ENCODE peak calls at places on chromosomes 7 and 10, in nine cellular contexts. L is transverse colon, E is IMR-90, K is esophagus muscularis mucosa, H is suprapubic skin, Z is heart left ventricle, F is osteoblast, T is cardiac muscle cell, I is ascending aorta. V is an unnamed sample.
A peak's percentile ranks its signal among the peaks of the same experiment; 100 is the strongest.

GRCh38 chr7:87899258-87899657 is 23.0 kb downstream of the DBF4 start:
- DNase-seq in L (no peak), H (no peak), E (no peak), T (no peak), I (no peak), F (no peak), K (no peak), Z (no peak), V (no peak)

GRCh38 chr7:6147627-6148026 is 116.5 kb downstream of the ANKRD61 start:
- DNase-seq in T (no peak), Z (no peak), K (no peak), H (no peak), E (no peak), F (no peak), I (no peak), L (no peak), V (no peak)

GRCh38 chr10:80272793-80273522 is 16.5 kb downstream of the MAT1A start:
- DNase-seq in I (no peak), K (no peak), T (no peak), E (no peak), Z (no peak), L (no peak), H (no peak), F (peak; percentile 55), V (peak; percentile 2)

GRCh38 chr7:88243345-88243909 is 23.6 kb upstream of the SRI start:
- DNase-seq in L (no peak), H (no peak), K (no peak), T (peak; percentile 54), Z (no peak), F (peak; percentile 65), E (peak; percentile 44), I (no peak), V (peak; percentile 54)

GRCh38 chr7:111510584-111511378 is 51.5 kb downstream of the IMMP2L start:
- DNase-seq in Z (no peak), I (no peak), L (no peak), T (no peak), K (no peak), E (no peak), F (no peak), H (no peak), V (no peak)

GRCh38 chr10:44045020-44045419 is 339.9 kb downstream of the CXCL12 start:
- DNase-seq in F (no peak), Z (peak; percentile 46), I (no peak), H (no peak), E (no peak), K (no peak), T (no peak), L (no peak), V (no peak)

GRCh38 chr7:70092314-70093303 is 494.3 kb downstream of the AUTS2 start:
- DNase-seq in K (no peak), T (no peak), L (no peak), H (no peak), Z (peak; percentile 30), E (peak; percentile 0), I (no peak), F (peak; percentile 73), V (no peak)

GRCh38 chr7:47458057-47458456 is 123.9 kb downstream of the TNS3 start:
- DNase-seq in I (no peak), L (peak; percentile 45), Z (peak; percentile 56), F (peak; percentile 96), T (no peak), K (no peak), H (no peak), E (peak; percentile 99), V (peak; percentile 79)

GRCh38 chr7:130430841-130431713 is 9.7 kb downstream of the CEP41 start:
- DNase-seq in T (no peak), F (peak; percentile 38), Z (peak; percentile 35), L (no peak), E (peak; percentile 86), K (no peak), I (no peak), H (no peak), V (peak; percentile 65)

GRCh38 chr10:101331960-101332359 is 22.0 kb upstream of the BTRC start:
- DNase-seq in F (no peak), K (no peak), I (no peak), T (no peak), Z (no peak), H (no peak), L (no peak), E (no peak), V (no peak)

GRCh38 chr7:30175171-30175570 is 40.4 kb downstream of the MTURN start:
- DNase-seq in T (peak; percentile 55), Z (no peak), I (no peak), E (no peak), F (no peak), K (no peak), L (no peak), H (no peak), V (no peak)

GRCh38 chr7:148699024-148699771 is 495 bp downstream of the CUL1 start:
- DNase-seq in Z (peak; percentile 63), T (peak; percentile 78), H (peak; percentile 82), F (peak; percentile 92), E (peak; percentile 45), L (peak; percentile 51), K (no peak), I (no peak), V (no peak)

GRCh38 chr7:73622527-73622908 is 1.8 kb downstream of the MLXIPL start:
- DNase-seq in H (no peak), T (no peak), E (no peak), L (no peak), Z (no peak), K (no peak), F (peak; percentile 64), I (no peak), V (no peak)
- H3K27me3 ChIP-seq in H (peaks cover 40% of the 10 kb centered on the region), T (peaks cover 44% of the 10 kb centered on the region), E (peaks cover 69% of the 10 kb centered on the region), L (peaks cover 61% of the 10 kb centered on the region), Z (peaks cover 43% of the 10 kb centered on the region), K (peaks cover 31% of the 10 kb centered on the region), F (peaks cover 41% of the 10 kb centered on the region), I (peaks cover 22% of the 10 kb centered on the region), V (peaks cover 43% of the 10 kb centered on the region)

GRCh38 chr7:106523482-106523881 is 137.5 kb downstream of the CCDC71L start:
- DNase-seq in K (no peak), H (no peak), L (no peak), Z (no peak), F (no peak), T (no peak), E (no peak), I (no peak), V (no peak)

GRCh38 chr7:106518986-106519385 is 142.0 kb downstream of the CCDC71L start:
- DNase-seq in I (no peak), F (no peak), E (no peak), Z (no peak), T (no peak), L (no peak), K (peak; percentile 53), H (no peak), V (no peak)

GRCh38 chr7:106521541-106521940 is 139.4 kb downstream of the CCDC71L start:
- DNase-seq in F (no peak), E (no peak), K (no peak), Z (no peak), L (no peak), I (no peak), H (no peak), T (no peak), V (no peak)

GRCh38 chr7:106522691-106523090 is 138.3 kb downstream of the CCDC71L start:
- DNase-seq in H (no peak), K (no peak), Z (no peak), I (no peak), T (no peak), L (no peak), F (no peak), E (no peak), V (no peak)

GRCh38 chr7:106521115-106521514 is 139.8 kb downstream of the CCDC71L start:
- DNase-seq in I (no peak), T (no peak), K (no peak), H (no peak), E (no peak), Z (no peak), L (no peak), F (peak; percentile 53), V (no peak)
- TF ChIP-seq CTCF in I (no peak), T (no peak), K (no peak), H (no peak), E (no peak), Z (no peak), L (no peak), F (no peak), V (peak; percentile 21)

DNA sequence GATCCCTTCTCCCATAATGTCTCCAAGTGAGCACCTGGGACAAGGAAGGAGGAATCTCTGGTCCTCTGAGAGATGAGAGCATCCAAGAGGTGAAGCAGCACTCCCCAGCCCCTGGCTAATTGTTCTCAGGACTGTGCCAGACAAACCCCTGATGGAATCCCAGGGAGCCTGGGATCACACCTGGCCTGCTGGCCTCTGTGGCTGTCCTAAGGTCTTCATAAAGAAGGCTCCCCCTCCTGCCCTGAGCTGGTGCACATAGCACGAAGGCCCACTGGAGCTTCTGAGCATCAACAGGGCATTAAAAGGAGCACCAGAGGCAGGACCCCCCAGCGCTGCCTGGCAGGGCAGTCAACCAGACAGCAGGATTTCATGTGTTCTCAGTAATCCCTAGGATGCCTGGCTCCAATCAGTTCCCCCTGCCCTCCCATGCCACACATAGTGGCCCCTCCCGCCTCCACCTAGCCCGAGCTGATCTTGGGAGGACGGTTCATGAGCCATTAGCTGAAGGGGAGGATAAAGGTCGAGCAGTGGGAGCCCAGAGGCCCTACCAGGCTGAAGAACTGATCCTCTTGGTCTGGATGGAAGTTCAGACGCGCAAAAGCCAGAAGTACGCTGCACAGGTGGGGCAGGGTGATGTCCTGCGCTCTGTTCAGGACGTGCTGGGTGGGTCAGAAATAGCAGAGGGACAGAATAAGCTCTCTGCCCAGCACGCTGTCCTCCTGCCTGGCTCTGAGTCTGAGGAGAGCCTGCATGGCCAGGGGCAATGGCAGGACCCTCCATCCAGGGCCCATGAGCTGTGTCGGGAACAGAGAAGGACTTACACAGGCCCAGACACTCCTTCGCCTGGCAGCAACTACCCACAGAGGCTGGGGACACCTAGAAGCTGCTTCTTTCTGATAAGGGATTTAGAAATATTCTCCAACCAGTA is 8.4 kb downstream of the TBRG4 start:
- DNase-seq in H (no peak), T (no peak), K (no peak), L (no peak), Z (no peak), E (no peak), F (peak; percentile 30), I (no peak), V (no peak)
- H3K36me3 ChIP-seq in H (peaks cover 90% of the 10 kb centered on the region), T (peaks cover 67% of the 10 kb centered on the region), K (peaks cover 92% of the 10 kb centered on the region), L (peaks cover 15% of the 10 kb centered on the region), Z (peaks cover 100% of the 10 kb centered on the region), E (peaks cover 85% of the 10 kb centered on the region), F (peaks cover 89% of the 10 kb centered on the region), I (peaks cover 85% of the 10 kb centered on the region), V (peaks cover 90% of the 10 kb centered on the region)

GRCh38 chr7:101172854-101173751 is 7.0 kb downstream of the NAT16 start:
- DNase-seq in H (no peak), F (peak; percentile 98), I (no peak), E (peak; percentile 71), K (no peak), L (peak; percentile 68), T (no peak), Z (peak; percentile 67), V (peak; percentile 58)

GRCh38 chr7:101173752-101174244 is 6.3 kb downstream of the NAT16 start:
- DNase-seq in I (no peak), L (no peak), K (no peak), Z (no peak), F (peak; percentile 94), T (no peak), H (no peak), E (no peak), V (no peak)

GRCh38 chr7:101175664-101176063 is 4.4 kb downstream of the NAT16 start:
- DNase-seq in L (no peak), T (no peak), I (no peak), K (no peak), H (no peak), F (no peak), E (no peak), Z (no peak), V (no peak)

GRCh38 chr7:101172005-101172853 is 6.9 kb upstream of the VGF start:
- DNase-seq in F (peak; percentile 66), Z (no peak), H (no peak), E (no peak), L (no peak), T (no peak), I (no peak), K (no peak), V (no peak)

GRCh38 chr7:101174322-101174854 is 5.7 kb downstream of the NAT16 start:
- DNase-seq in T (no peak), E (no peak), K (no peak), L (no peak), H (no peak), Z (no peak), I (no peak), F (peak; percentile 42), V (no peak)
- H3K27me3 ChIP-seq in T (peaks cover 100% of the 10 kb centered on the region), E (peaks cover 89% of the 10 kb centered on the region), K (peaks cover 95% of the 10 kb centered on the region), L (peaks cover 100% of the 10 kb centered on the region), H (peaks cover 100% of the 10 kb centered on the region), Z (peaks cover 100% of the 10 kb centered on the region), I (peaks cover 44% of the 10 kb centered on the region), F (peaks cover 97% of the 10 kb centered on the region), V (peaks cover 73% of the 10 kb centered on the region)